ENCODE peak calls at places on chromosomes 6 and 20, in seven cellular contexts. O is T-helper 17 cell; U is stimulated activated CD4-positive, alpha-beta T cell treated with anti-CD3 and anti-CD28 coated beads, Interleukin-1b, Interleukin-23, amount 100 ng/mL, for 1 hour; V is hepatocyte; F is lower leg skin; L is renal cortical epithelial cell; D is activated naive CD8-positive, alpha-beta T cell treated with anti-CD3 and anti-CD28 coated beads, Interleukin-2, amount 50 U/mL, for 24 hours. Z is an unnamed sample.

GRCh38 chr20:62832212-62832922 is 15.5 kb downstream of the COL9A3 start:
- DNase-seq in O (peak), U (no peak), V (peak), F (no peak), L (peak), D (no peak), Z (no peak)

GRCh38 chr6:159149641-159150040 is 19.6 kb upstream of the FNDC1 start:
- DNase-seq in O (no peak), U (no peak), V (no peak), F (no peak), L (no peak), D (no peak), Z (no peak)

GRCh38 chr6:133973109-133973971 is 20.3 kb downstream of the TBPL1 start:
- DNase-seq in O (no peak), U (no peak), V (peak), F (no peak), L (peak), D (no peak), Z (no peak)

GRCh38 chr6:111673086-111673485 is 67.4 kb upstream of the TRAF3IP2 start:
- DNase-seq in O (no peak), U (no peak), V (no peak), F (no peak), L (no peak), D (no peak), Z (no peak)

GRCh38 chr6:118464620-118465019 is 83.5 kb upstream of the PLN start:
- DNase-seq in O (no peak), U (no peak), V (no peak), F (no peak), L (no peak), D (no peak), Z (no peak)

GRCh38 chr20:23754731-23755130 is 4.0 kb upstream of the CST1 start:
- DNase-seq in O (no peak), U (no peak), V (no peak), F (no peak), L (no peak), D (no peak), Z (no peak)

GRCh38 chr6:110020888-110021287 is 42.8 kb downstream of the GPR6 start:
- DNase-seq in O (no peak), U (no peak), V (no peak), F (no peak), L (no peak), D (no peak), Z (no peak)

GRCh38 chr20:6058684-6059295 is 4.9 kb upstream of the LRRN4 start:
- DNase-seq in O (no peak), U (no peak), V (peak), F (no peak), L (no peak), D (no peak), Z (no peak)

GRCh38 chr6:145349950-145350510 is 385.3 kb downstream of the EPM2A start:
- DNase-seq in O (no peak), U (no peak), V (no peak), F (no peak), L (no peak), D (no peak), Z (no peak)

Z was measured in activated T-cell treated with anti-CD3 and anti-CD28 coated beads, Interleukin-2, amount 50 U/mL, for 24 hours.